ENCODE peak calls at places on chromosome 22, in eight cellular contexts. One of them, this sample, is unnamed.

GRCh38 chr22:49303781-49304461 is 523.8 kb downstream of the BRD1 start:
- DNase-seq in KBM-7: no peak
- DNase-seq in neural progenitor cell: no peak
- DNase-seq in caudate nucleus: no peak
- DNase-seq in left ventricle myocardium superior: no peak
- DNase-seq in erythroblast: no peak
- DNase-seq in T-helper 2 cell: no peak
- DNase-seq in NCI-H1417: no peak
- DNase-seq in this sample: peak

GRCh38 chr22:36285545-36285944 is 32.6 kb downstream of the APOL1 start:
- DNase-seq in KBM-7: no peak
- DNase-seq in neural progenitor cell: no peak
- DNase-seq in caudate nucleus: no peak
- DNase-seq in left ventricle myocardium superior: no peak
- DNase-seq in erythroblast: no peak
- DNase-seq in T-helper 2 cell: no peak
- DNase-seq in NCI-H1417: no peak
- DNase-seq in this sample: peak

GRCh38 chr22:23826510-23827350 is 12.1 kb downstream of the DERL3 start:
- DNase-seq in KBM-7: no peak
- DNase-seq in neural progenitor cell: peak
- DNase-seq in caudate nucleus: no peak
- DNase-seq in left ventricle myocardium superior: peak
- DNase-seq in erythroblast: no peak
- DNase-seq in T-helper 2 cell: no peak
- DNase-seq in NCI-H1417: peak
- DNase-seq in this sample: no peak

GRCh38 chr22:39135092-39135896 is 17.2 kb downstream of the CBX7 start:
- DNase-seq in KBM-7: peak
- DNase-seq in neural progenitor cell: peak
- DNase-seq in caudate nucleus: no peak
- DNase-seq in left ventricle myocardium superior: peak
- DNase-seq in erythroblast: peak
- DNase-seq in T-helper 2 cell: no peak
- DNase-seq in NCI-H1417: peak
- DNase-seq in this sample: no peak

GRCh38 chr22:40399661-40400060 is 29.3 kb downstream of the SGSM3 start:
- DNase-seq in KBM-7: no peak
- DNase-seq in neural progenitor cell: no peak
- DNase-seq in caudate nucleus: no peak
- DNase-seq in left ventricle myocardium superior: no peak
- DNase-seq in erythroblast: no peak
- DNase-seq in T-helper 2 cell: no peak
- DNase-seq in NCI-H1417: no peak
- DNase-seq in this sample: no peak

GRCh38 chr22:30890689-30891442 is 77.7 kb downstream of the MORC2 start:
- DNase-seq in KBM-7: peak
- DNase-seq in neural progenitor cell: peak
- DNase-seq in caudate nucleus: no peak
- DNase-seq in left ventricle myocardium superior: peak
- DNase-seq in erythroblast: peak
- DNase-seq in T-helper 2 cell: no peak
- DNase-seq in NCI-H1417: peak
- DNase-seq in this sample: no peak

GRCh38 chr22:35308480-35308945 is 8.8 kb downstream of the TOM1 start:
- DNase-seq in KBM-7: peak
- DNase-seq in neural progenitor cell: no peak
- DNase-seq in caudate nucleus: no peak
- DNase-seq in left ventricle myocardium superior: no peak
- DNase-seq in erythroblast: no peak
- DNase-seq in T-helper 2 cell: no peak
- DNase-seq in NCI-H1417: no peak
- DNase-seq in this sample: no peak

GRCh38 chr22:38789606-38790005 is 4.3 kb downstream of the DNAL4 start:
- DNase-seq in KBM-7: no peak
- DNase-seq in neural progenitor cell: no peak
- DNase-seq in caudate nucleus: no peak
- DNase-seq in left ventricle myocardium superior: no peak
- DNase-seq in erythroblast: no peak
- DNase-seq in T-helper 2 cell: no peak
- DNase-seq in NCI-H1417: no peak
- DNase-seq in this sample: no peak

GRCh38 chr22:38710352-38710751 is 4.6 kb downstream of the GTPBP1 start:
- DNase-seq in KBM-7: no peak
- DNase-seq in neural progenitor cell: no peak
- DNase-seq in caudate nucleus: no peak
- DNase-seq in left ventricle myocardium superior: no peak
- DNase-seq in erythroblast: peak
- DNase-seq in T-helper 2 cell: no peak
- DNase-seq in NCI-H1417: no peak
- DNase-seq in this sample: no peak

GRCh38 chr22:30290679-30291333 is 1.5 kb upstream of the CASTOR1 start:
- DNase-seq in KBM-7: no peak
- DNase-seq in neural progenitor cell: peak
- DNase-seq in caudate nucleus: peak
- DNase-seq in left ventricle myocardium superior: peak
- DNase-seq in erythroblast: peak
- DNase-seq in T-helper 2 cell: no peak
- DNase-seq in NCI-H1417: peak
- DNase-seq in this sample: peak

GRCh38 chr22:46471901-46472721 is 65.3 kb downstream of the CELSR1 start:
- DNase-seq in KBM-7: no peak
- DNase-seq in neural progenitor cell: no peak
- DNase-seq in caudate nucleus: no peak
- DNase-seq in left ventricle myocardium superior: no peak
- DNase-seq in erythroblast: no peak
- DNase-seq in T-helper 2 cell: no peak
- DNase-seq in NCI-H1417: no peak
- DNase-seq in this sample: no peak

GRCh38 chr22:38276161-38276560 is 3.4 kb upstream of the TMEM184B start:
- DNase-seq in KBM-7: peak
- DNase-seq in neural progenitor cell: no peak
- DNase-seq in caudate nucleus: no peak
- DNase-seq in left ventricle myocardium superior: no peak
- DNase-seq in erythroblast: no peak
- DNase-seq in T-helper 2 cell: no peak
- DNase-seq in NCI-H1417: no peak
- DNase-seq in this sample: no peak

GRCh38 chr22:18000441-18001039 is 23.8 kb downstream of the MICAL3 start:
- DNase-seq in KBM-7: peak
- DNase-seq in neural progenitor cell: peak
- DNase-seq in caudate nucleus: no peak
- DNase-seq in left ventricle myocardium superior: no peak
- DNase-seq in erythroblast: peak
- DNase-seq in T-helper 2 cell: peak
- DNase-seq in NCI-H1417: peak
- DNase-seq in this sample: peak

GRCh38 chr22:45150139-45150538 is 13.6 kb upstream of the NUP50 start:
- DNase-seq in KBM-7: no peak
- DNase-seq in neural progenitor cell: no peak
- DNase-seq in caudate nucleus: no peak
- DNase-seq in left ventricle myocardium superior: no peak
- DNase-seq in erythroblast: no peak
- DNase-seq in T-helper 2 cell: no peak
- DNase-seq in NCI-H1417: no peak
- DNase-seq in this sample: no peak

GRCh38 chr22:45769569-45770210 is 98.1 kb downstream of the ATXN10 start:
- DNase-seq in KBM-7: no peak
- DNase-seq in neural progenitor cell: no peak
- DNase-seq in caudate nucleus: no peak
- DNase-seq in left ventricle myocardium superior: no peak
- DNase-seq in erythroblast: no peak
- DNase-seq in T-helper 2 cell: no peak
- DNase-seq in NCI-H1417: no peak
- DNase-seq in this sample: no peak

GRCh38 chr22:20424937-20425587 is 12.6 kb downstream of the SCARF2 start:
- DNase-seq in KBM-7: no peak
- DNase-seq in neural progenitor cell: peak
- DNase-seq in caudate nucleus: no peak
- DNase-seq in left ventricle myocardium superior: peak
- DNase-seq in erythroblast: peak
- DNase-seq in T-helper 2 cell: no peak
- DNase-seq in NCI-H1417: no peak
- DNase-seq in this sample: peak

GRCh38 chr22:32676196-32676595 is 125.3 kb upstream of the TIMP3 start:
- DNase-seq in KBM-7: no peak
- DNase-seq in neural progenitor cell: no peak
- DNase-seq in caudate nucleus: no peak
- DNase-seq in left ventricle myocardium superior: no peak
- DNase-seq in erythroblast: no peak
- DNase-seq in T-helper 2 cell: no peak
- DNase-seq in NCI-H1417: no peak
- DNase-seq in this sample: peak

GRCh38 chr22:39090426-39091064 is 6.5 kb upstream of the APOBEC3H start:
- DNase-seq in KBM-7: no peak
- DNase-seq in neural progenitor cell: no peak
- DNase-seq in caudate nucleus: no peak
- DNase-seq in left ventricle myocardium superior: peak
- DNase-seq in erythroblast: no peak
- DNase-seq in T-helper 2 cell: peak
- DNase-seq in NCI-H1417: no peak
- DNase-seq in this sample: peak

GRCh38 chr22:36317658-36318271 is 64.8 kb downstream of the APOL1 start:
- DNase-seq in KBM-7: no peak
- DNase-seq in neural progenitor cell: no peak
- DNase-seq in caudate nucleus: no peak
- DNase-seq in left ventricle myocardium superior: peak
- DNase-seq in erythroblast: no peak
- DNase-seq in T-helper 2 cell: no peak
- DNase-seq in NCI-H1417: no peak
- DNase-seq in this sample: peak

This sample was measured in right cardiac atrium.